ENCODE peak calls at places on chromosomes 5 and 9, in five cellular contexts. L is transverse colon, V is A549, D is gastrocnemius medialis, K is uterus. O is an unnamed sample.

GRCh38 chr5:74149395-74149794 is 491.1 kb downstream of the ENC1 start:
- DNase-seq in V (peak; percentile 47), D (peak; percentile 19), K (peak; percentile 75), L (peak; percentile 17), O (peak; percentile 63)

GRCh38 chr5:35023531-35024178 is 24.1 kb downstream of the AGXT2 start:
- DNase-seq in D (no peak), V (no peak), K (no peak), L (no peak), O (no peak)

GRCh38 chr5:80269991-80270438 is 14.2 kb upstream of the SERINC5 start:
- DNase-seq in D (no peak), V (no peak), L (no peak), K (no peak), O (no peak)

GRCh38 chr9:105067895-105068580 is 140.1 kb upstream of the ABCA1 start:
- DNase-seq in K (no peak), V (peak; percentile 60), L (no peak), D (no peak), O (no peak)

GRCh38 chr9:115008536-115008935 is 78.1 kb upstream of the TNFSF8 start:
- DNase-seq in L (no peak), V (peak; percentile 51), D (no peak), K (no peak), O (no peak)

GRCh38 chr5:168328804-168329203 is 37.4 kb downstream of the WWC1 start:
- DNase-seq in D (no peak), L (peak; percentile 66), K (no peak), V (peak; percentile 89), O (no peak)

GRCh38 chr5:149274964-149275363 is 3.3 kb downstream of the AFAP1L1 start:
- DNase-seq in V (no peak), D (no peak), L (no peak), K (no peak), O (no peak)

GRCh38 chr5:143001764-143002351 is 231.7 kb downstream of the ARHGAP26 start:
- DNase-seq in K (no peak), V (no peak), D (no peak), L (no peak), O (no peak)

GRCh38 chr9:36101916-36102741 is 34.4 kb upstream of the GLIPR2 start:
- DNase-seq in K (peak; percentile 35), V (peak; percentile 90), L (no peak), D (peak; percentile 16), O (no peak)

GRCh38 chr9:69180670-69181069 is 6.6 kb downstream of the TJP2 start:
- DNase-seq in L (peak; percentile 22), D (no peak), K (peak; percentile 63), V (peak; percentile 86), O (no peak)

GRCh38 chr9:70121818-70122436 is 78.3 kb downstream of the MAMDC2 start:
- DNase-seq in V (no peak), D (no peak), K (no peak), L (no peak), O (no peak)

GRCh38 chr9:115117999-115118470 is at the start of gene TNC:
- DNase-seq in V (peak; percentile 2), K (peak; percentile 80), D (peak; percentile 12), L (peak; percentile 50), O (peak; percentile 92)

GRCh38 chr9:33742051-33742450 is 53.3 kb upstream of the PRSS3 start:
- DNase-seq in L (no peak), D (no peak), K (no peak), V (no peak), O (no peak)

GRCh38 chr9:33737811-33738606 is 57.4 kb upstream of the PRSS3 start:
- DNase-seq in D (no peak), V (peak; percentile 81), K (no peak), L (peak; percentile 59), O (no peak)

GRCh38 chr9:33740075-33740474 is 55.3 kb upstream of the PRSS3 start:
- DNase-seq in L (no peak), V (no peak), D (no peak), K (no peak), O (no peak)

GRCh38 chr9:33739407-33739806 is 56.0 kb upstream of the PRSS3 start:
- DNase-seq in V (no peak), L (no peak), D (no peak), K (no peak), O (no peak)

GRCh38 chr9:33742519-33742918 is 52.8 kb upstream of the PRSS3 start:
- DNase-seq in K (no peak), L (no peak), V (peak; percentile 66), D (no peak), O (no peak)
- TF ChIP-seq CTCF in K (no peak), L (no peak), V (peak; percentile 15), D (no peak), O (no peak)

GRCh38 chr5:172920995-172921394 is 38.2 kb upstream of the RPL26L1 start:
- DNase-seq in D (no peak), V (no peak), L (no peak), K (no peak), O (no peak)
- TF ChIP-seq POLR2A in D (no peak), V (no peak), L (no peak), K (no peak), O (no peak)

GRCh38 chr9:29213374-29214161 is 1640.3 kb upstream of the C9orf72 start:
- DNase-seq in V (peak; percentile 33), K (no peak), L (no peak), D (no peak), O (no peak)
- H3K4me3 ChIP-seq in V (peak within 1 kb of the TSS; percentile 51), K (peak within 1 kb of the TSS; percentile 55), L (no peak within 1 kb of the TSS), D (peak within 1 kb of the TSS; percentile 17), O (no peak within 1 kb of the TSS)

GRCh38 chr9:11319477-11320060 is 706.8 kb upstream of the PTPRD start:
- DNase-seq in K (no peak), L (no peak), V (peak; percentile 10), D (no peak), O (no peak)
- TF ChIP-seq CTCF in K (no peak), L (no peak), V (no peak), D (no peak), O (no peak)

O was measured in lower leg skin.